ENCODE peak calls at places on chromosomes 3 and 15, in eight cellular contexts. K is CD4-positive, alpha-beta T cell; H is mesothelial cell of epicardium; O is mucosa of descending colon; S is gastrocnemius medialis; B is GM12865; G is cardiac fibroblast; Y is HL-60. X is an unnamed sample.

GRCh38 chr3:78794431-78794830 is 973.4 kb downstream of the ROBO1 start:
- DNase-seq in K (no peak), H (no peak), O (no peak), S (no peak), B (peak; percentile 23), G (no peak), Y (no peak), X (no peak)

GRCh38 chr3:130748981-130749380 is 2.4 kb upstream of the PIK3R4 start:
- DNase-seq in K (no peak), H (no peak), O (no peak), S (no peak), B (no peak), G (peak; percentile 49), Y (no peak), X (no peak)

GRCh38 chr3:178381555-178381954 is 154.7 kb upstream of the KCNMB2 start:
- DNase-seq in K (no peak), H (no peak), O (no peak), S (no peak), B (no peak), G (peak; percentile 33), Y (no peak), X (no peak)

GRCh38 chr15:81962438-81962837 is 83.4 kb downstream of the MEX3B start:
- DNase-seq in K (no peak), H (no peak), O (no peak), S (no peak), B (no peak), G (no peak), Y (no peak), X (no peak)

GRCh38 chr15:25579127-25579526 is 140.3 kb upstream of the UBE3A start:
- DNase-seq in K (no peak), H (no peak), O (no peak), S (no peak), B (no peak), G (no peak), Y (no peak), X (no peak)

GRCh38 chr3:141123677-141124410 is 72.7 kb downstream of the SPSB4 start:
- DNase-seq in K (no peak), H (no peak), O (no peak), S (no peak), B (no peak), G (no peak), Y (no peak), X (no peak)

GRCh38 chr15:40893019-40893723 is 1.1 kb upstream of the VPS18 start:
- DNase-seq in K (no peak), H (no peak), O (peak; percentile 70), S (no peak), B (no peak), G (peak; percentile 26), Y (peak; percentile 81), X (no peak)

GRCh38 chr3:57757642-57758297 is 1.7 kb downstream of the SLMAP start:
- DNase-seq in K (no peak), H (no peak), O (no peak), S (no peak), B (peak; percentile 10), G (peak; percentile 29), Y (peak; percentile 28), X (peak; percentile 1)

GRCh38 chr3:173397161-173398110 is at the start of gene NLGN1:
- DNase-seq in K (no peak), H (peak; percentile 74), O (peak; percentile 59), S (peak; percentile 33), B (no peak), G (peak; percentile 65), Y (peak; percentile 4), X (peak; percentile 63)

GRCh38 chr3:177351757-177352158 is 154.5 kb upstream of the TBL1XR1 start:
- DNase-seq in K (no peak), H (no peak), O (no peak), S (no peak), B (peak; percentile 92), G (no peak), Y (no peak), X (no peak)

GRCh38 chr3:45048244-45048643 is 22.1 kb downstream of the CLEC3B start:
- DNase-seq in K (no peak), H (no peak), O (no peak), S (no peak), B (no peak), G (peak; percentile 34), Y (no peak), X (no peak)

GRCh38 chr3:66075281-66075680 is 36.6 kb upstream of the MAGI1 start:
- DNase-seq in K (no peak), H (no peak), O (no peak), S (no peak), B (no peak), G (peak; percentile 66), Y (no peak), X (no peak)

GRCh38 chr3:118628704-118629341 is 405.8 kb downstream of the IGSF11 start:
- DNase-seq in K (no peak), H (peak; percentile 78), O (no peak), S (no peak), B (peak; percentile 84), G (peak; percentile 60), Y (peak; percentile 44), X (peak; percentile 79)

GRCh38 chr15:72285927-72286516 is 13.7 kb upstream of the PARP6 start:
- DNase-seq in K (peak; percentile 64), H (no peak), O (no peak), S (peak; percentile 7), B (peak; percentile 28), G (peak; percentile 48), Y (peak; percentile 56), X (no peak)

GRCh38 chr3:126406389-126407296 is 11.9 kb downstream of the CFAP100 start:
- DNase-seq in K (no peak), H (no peak), O (no peak), S (no peak), B (no peak), G (no peak), Y (no peak), X (no peak)

GRCh38 chr3:188061133-188061532 is 92.8 kb upstream of the LPP start:
- DNase-seq in K (no peak), H (no peak), O (no peak), S (no peak), B (peak; percentile 15), G (peak; percentile 48), Y (peak; percentile 39), X (no peak)

GRCh38 chr3:174413057-174413912 is 445.8 kb upstream of the NAALADL2 start:
- DNase-seq in K (no peak), H (no peak), O (no peak), S (no peak), B (no peak), G (no peak), Y (no peak), X (no peak)

GRCh38 chr15:53746101-53746500 is 13.4 kb downstream of the WDR72 start:
- DNase-seq in K (no peak), H (no peak), O (no peak), S (no peak), B (peak; percentile 2), G (no peak), Y (no peak), X (no peak)

GRCh38 chr15:61364871-61365270 is 135.8 kb upstream of the RORA start:
- DNase-seq in K (no peak), H (peak; percentile 43), O (no peak), S (no peak), B (no peak), G (no peak), Y (no peak), X (peak; percentile 34)

GRCh38 chr3:100706365-100706764 is 2.9 kb upstream of the TFG start:
- DNase-seq in K (no peak), H (no peak), O (no peak), S (no peak), B (no peak), G (peak; percentile 74), Y (no peak), X (no peak)

GRCh38 chr3:167837430-167837829 is 101.9 kb downstream of the SERPINI1 start:
- DNase-seq in K (no peak), H (no peak), O (no peak), S (no peak), B (no peak), G (peak; percentile 41), Y (no peak), X (no peak)
- TF ChIP-seq CTCF in K (no peak), H (no peak), O (no peak), S (no peak), B (no peak), G (no peak), Y (no peak), X (peak; percentile 39)

DNA sequence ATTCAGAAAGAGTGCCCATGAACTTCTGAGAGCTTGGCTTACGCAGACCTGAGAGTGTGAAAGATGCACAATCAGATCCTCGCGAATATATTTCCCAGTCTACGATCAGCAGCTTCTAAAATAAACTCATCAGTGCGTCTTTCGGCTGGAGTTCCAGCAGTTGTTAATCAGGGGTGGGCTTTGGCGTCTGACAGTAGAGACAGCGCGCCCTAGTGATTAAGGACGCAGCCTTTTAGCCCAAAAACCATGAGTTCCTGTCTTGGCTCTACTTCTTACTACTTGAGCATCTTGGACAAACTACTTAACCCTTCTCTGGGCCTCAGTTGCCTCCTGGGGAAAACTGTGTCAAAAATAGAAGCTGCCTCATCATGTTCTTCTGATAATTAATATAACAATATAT is 15.8 kb upstream of the ARRDC4 start:
- DNase-seq in K (no peak), H (no peak), O (no peak), S (no peak), B (no peak), G (no peak), Y (no peak), X (no peak)
- TF ChIP-seq CTCF in K (no peak), H (no peak), O (no peak), S (no peak), B (no peak), G (no peak), Y (no peak), X (no peak)

DNA sequence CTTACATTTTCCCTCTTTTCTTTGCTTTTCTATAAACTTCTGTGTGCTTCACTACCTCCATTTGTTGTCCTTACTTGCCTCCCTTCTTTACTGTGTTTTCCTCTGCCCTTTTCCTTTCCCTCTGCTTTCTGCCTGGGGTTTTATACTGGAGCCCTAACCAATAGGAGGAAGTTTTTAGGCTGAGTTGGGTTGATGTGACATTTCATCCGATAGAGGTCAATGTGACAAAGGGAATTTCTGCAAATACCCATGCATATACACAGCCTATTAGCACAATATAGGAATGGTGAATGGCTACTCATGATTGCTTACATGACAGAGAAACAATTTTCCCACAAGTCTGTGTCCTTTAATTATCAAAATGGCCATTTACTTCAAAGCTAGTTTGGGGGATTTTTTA is 153.0 kb upstream of the ARPP21 start:
- DNase-seq in K (no peak), H (no peak), O (no peak), S (no peak), B (no peak), G (no peak), Y (no peak), X (no peak)
- TF ChIP-seq CTCF in K (no peak), H (no peak), O (no peak), S (no peak), B (no peak), G (no peak), Y (no peak), X (no peak)

DNA sequence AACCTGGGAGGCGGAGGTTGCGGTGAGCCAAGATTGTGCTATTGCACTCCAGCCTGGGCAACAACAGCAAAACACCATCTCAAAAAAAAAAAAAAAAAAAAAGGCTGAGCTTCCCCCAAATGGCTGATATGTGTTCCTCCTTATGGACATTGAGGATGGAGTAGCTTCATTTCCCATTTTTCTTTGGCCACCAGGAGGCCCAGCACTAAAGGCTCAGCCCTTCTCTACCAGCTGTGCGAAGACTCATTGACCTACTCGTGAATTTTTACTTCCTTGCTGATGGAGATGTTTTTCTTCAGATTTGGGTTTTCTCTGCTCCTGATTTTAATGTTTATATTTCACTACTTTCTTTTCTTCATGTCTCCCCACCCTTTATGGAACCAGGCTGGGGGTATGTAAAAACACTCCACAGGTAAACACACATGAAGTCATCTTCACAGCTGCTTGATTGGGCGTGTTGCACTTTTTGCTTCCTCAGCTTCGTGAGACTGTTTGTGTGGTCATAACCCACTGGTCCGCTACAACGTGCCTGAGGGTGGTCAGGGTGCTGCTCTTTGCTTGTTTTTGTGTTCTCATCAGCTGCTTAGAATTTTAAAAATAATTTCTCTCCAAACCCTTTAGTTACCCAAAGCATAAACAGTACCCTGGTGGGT is 13.5 kb downstream of the SEMA4B start:
- DNase-seq in K (no peak), H (no peak), O (peak; percentile 9), S (no peak), B (peak; percentile 28), G (peak; percentile 19), Y (no peak), X (no peak)
- TF ChIP-seq CTCF in K (no peak), H (no peak), O (no peak), S (no peak), B (no peak), G (peak; percentile 44), Y (no peak), X (peak; percentile 42)